ENCODE peak calls at places on chromosomes 11 and 22, in four cellular contexts. X is GM12891, D is GM12878, T is K562. Y is an unnamed sample.

GRCh38 chr11:1629326-1630185 is at the start of gene KRTAP5-5:
- DNase-seq in X (no peak), T (no peak), D (no peak), Y (no peak)

GRCh38 chr11:2302280-2302843 is 549 bp downstream of the TSPAN32 start:
- DNase-seq in T (peak), D (no peak), X (no peak), Y (peak)

GRCh38 chr11:103596323-103596722 is 440.1 kb upstream of the DDI1 start:
- DNase-seq in X (no peak), D (no peak), T (no peak), Y (no peak)

GRCh38 chr22:35460678-35461077 is 60.7 kb downstream of the MCM5 start:
- DNase-seq in D (no peak), T (no peak), X (no peak), Y (no peak)

GRCh38 chr11:43574949-43575915 is 105.3 kb upstream of the HSD17B12 start:
- DNase-seq in D (no peak), X (no peak), T (no peak), Y (no peak)

GRCh38 chr22:45994516-45995404 is 17.8 kb upstream of the WNT7B start:
- DNase-seq in D (no peak), T (peak), X (peak), Y (no peak)

GRCh38 chr11:15053201-15053685 is 20.1 kb upstream of the CALCB start:
- DNase-seq in X (no peak), T (no peak), D (no peak), Y (no peak)

GRCh38 chr22:47369020-47369419 is 606.6 kb downstream of the TBC1D22A start:
- DNase-seq in D (no peak), X (no peak), T (no peak), Y (no peak)

GRCh38 chr11:1072116-1072820 is 2.4 kb upstream of the MUC2 start:
- DNase-seq in X (no peak), D (no peak), T (peak), Y (no peak)

GRCh38 chr22:47171441-47172221 is 409.2 kb downstream of the TBC1D22A start:
- DNase-seq in D (no peak), T (no peak), X (no peak), Y (no peak)

GRCh38 chr11:62926669-62927455 is 5.7 kb upstream of the CHRM1 start:
- DNase-seq in X (no peak), T (no peak), D (no peak), Y (no peak)

GRCh38 chr22:38353142-38353629 is 36.0 kb upstream of the CSNK1E start:
- DNase-seq in T (peak), X (peak), D (no peak), Y (no peak)

GRCh38 chr11:58577441-58578135 is 1.3 kb upstream of the ZFP91 start:
- DNase-seq in X (no peak), D (peak), T (peak), Y (peak)

GRCh38 chr11:5624489-5625278 is at the start of gene TRIM34:
- DNase-seq in D (peak), X (peak), T (peak), Y (peak)

GRCh38 chr11:100753144-100753543 is 66.1 kb downstream of the ARHGAP42 start:
- DNase-seq in T (no peak), D (no peak), X (no peak), Y (no peak)

GRCh38 chr11:107040447-107041444 is 22.5 kb upstream of the GUCY1A2 start:
- DNase-seq in X (no peak), T (no peak), D (peak), Y (peak)

GRCh38 chr11:122559734-122560382 is 95.7 kb upstream of the UBASH3B start:
- DNase-seq in T (peak), X (no peak), D (no peak), Y (no peak)

GRCh38 chr22:48478124-48478523 is 1349.5 kb downstream of the BRD1 start:
- DNase-seq in T (no peak), X (no peak), D (no peak), Y (no peak)

DNA sequence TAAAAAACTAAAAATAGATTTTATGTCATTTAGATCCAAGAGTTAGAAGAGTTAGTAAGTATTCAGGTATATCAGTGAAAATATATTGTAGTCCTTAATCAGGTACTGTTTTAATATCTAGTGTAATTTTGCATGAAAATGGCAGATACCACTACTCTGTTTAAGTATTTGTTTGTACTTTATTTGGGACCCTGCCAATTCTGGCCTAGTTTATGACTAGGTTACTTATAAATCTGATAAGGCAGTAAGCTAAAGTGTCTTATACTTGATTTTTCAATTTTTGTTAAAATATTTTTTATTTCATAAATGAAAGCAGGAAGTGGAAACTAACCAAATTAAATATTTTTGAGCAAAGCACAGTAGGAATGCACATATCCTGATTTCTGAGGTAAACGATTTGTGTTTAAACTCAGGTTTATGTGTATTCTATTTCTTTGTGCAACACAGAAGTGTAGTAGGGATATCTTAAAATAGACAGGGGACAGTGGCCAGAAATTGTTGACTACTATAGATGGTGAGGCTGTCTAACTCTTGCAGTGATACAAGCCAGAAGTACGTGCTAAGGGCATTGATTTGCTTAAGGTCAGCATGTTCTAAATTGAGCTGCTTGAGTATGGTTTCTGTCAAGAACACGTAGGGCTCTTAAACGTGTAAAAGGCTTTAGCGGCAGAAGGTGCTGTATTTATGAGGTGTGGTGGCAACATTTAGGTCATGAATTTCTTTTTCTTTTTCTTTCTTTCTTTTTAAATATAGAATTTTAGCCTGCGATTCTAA is 34.0 kb downstream of the HIPK3 start:
- DNase-seq in X (no peak), D (peak), T (no peak), Y (no peak)
- TF ChIP-seq POLR2AphosphoS5 in X (no peak), D (no peak), T (no peak), Y (no peak)

GRCh38 chr22:49900441-49901230 is 17.6 kb downstream of the ALG12 start:
- DNase-seq in D (no peak), X (no peak), T (no peak), Y (peak)

GRCh38 chr22:49896201-49896600 is 22.0 kb downstream of the ALG12 start:
- DNase-seq in X (no peak), T (no peak), D (no peak), Y (no peak)

GRCh38 chr22:49901457-49901856 is 16.8 kb downstream of the ALG12 start:
- DNase-seq in X (no peak), T (no peak), D (no peak), Y (no peak)

GRCh38 chr22:49897015-49897684 is 21.1 kb downstream of the ALG12 start:
- DNase-seq in X (no peak), T (no peak), D (no peak), Y (no peak)

DNA sequence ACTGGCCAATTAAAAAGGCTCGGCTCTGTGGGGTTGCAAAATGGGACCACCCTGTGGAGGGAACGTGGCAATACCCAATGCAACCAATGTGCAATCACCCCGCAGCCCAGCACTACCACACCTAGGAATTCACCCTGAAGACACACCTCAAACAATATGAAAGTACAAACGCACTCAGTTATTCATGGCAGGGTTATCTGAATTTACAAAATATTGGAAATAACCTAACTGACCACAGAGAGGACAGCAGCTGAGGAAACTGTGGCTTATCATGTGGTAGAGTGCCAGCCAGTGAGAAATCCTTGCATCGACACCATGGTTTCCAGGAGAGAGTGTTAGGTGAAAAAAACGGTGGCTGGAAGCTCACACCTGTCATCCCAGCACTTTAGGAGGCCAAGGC is 18.7 kb downstream of the ALG12 start:
- DNase-seq in X (no peak), D (no peak), T (no peak), Y (no peak)
- TF ChIP-seq SPI1 in X (no peak), D (no peak), T (no peak), Y (no peak)

GRCh38 chr11:118907051-118907748 is 18.5 kb downstream of the BCL9L start:
- DNase-seq in D (peak), T (peak), X (peak), Y (peak)
- TF ChIP-seq POLR2AphosphoS5 in D (no peak), T (no peak), X (no peak), Y (no peak)

GRCh38 chr11:114080219-114080618 is 20.7 kb downstream of the ZBTB16 start:
- DNase-seq in D (no peak), X (no peak), T (no peak), Y (peak)
- TF ChIP-seq SPI1 in D (no peak), X (no peak), T (no peak), Y (no peak)

GRCh38 chr11:45930031-45930794 is 7.8 kb downstream of the LARGE2 start:
- DNase-seq in X (peak), D (peak), T (no peak), Y (peak)
- TF ChIP-seq POLR2AphosphoS5 in X (peak), D (peak), T (no peak), Y (peak)

GRCh38 chr11:71285111-71285510 is 32.7 kb upstream of the SHANK2 start:
- DNase-seq in T (no peak), X (no peak), D (no peak), Y (no peak)
- TF ChIP-seq SPI1 in T (no peak), X (no peak), D (no peak), Y (no peak)

Y was measured in HL-60.